ENCODE peak calls at places on chromosomes 16 and 17, in nine cellular contexts. L is astrocyte; I is CD8-positive, alpha-beta T cell; V is suprapubic skin; U is effector memory CD4-positive, alpha-beta T cell; T is fibroblast of mammary gland; Z is dorsolateral prefrontal cortex; P is HAP-1; D is hepatocyte. G is an unnamed sample.

GRCh38 chr17:42520540-42520951 is 15.5 kb upstream of the NAGLU start:
- DNase-seq in L (no peak), I (no peak), V (no peak), U (no peak), T (no peak), Z (no peak), P (peak; percentile 54), D (no peak), G (no peak)

GRCh38 chr16:50697881-50698767 is 4.7 kb downstream of the NOD2 start:
- DNase-seq in L (peak; percentile 34), I (no peak), V (peak; percentile 59), U (peak; percentile 25), T (peak; percentile 38), Z (no peak), P (no peak), D (no peak), G (peak; percentile 66)

GRCh38 chr16:89661215-89661614 is 3.6 kb downstream of the SPATA33 start:
- DNase-seq in L (no peak), I (no peak), V (no peak), U (no peak), T (no peak), Z (no peak), P (no peak), D (no peak), G (no peak)

GRCh38 chr16:86283944-86284343 is 226.4 kb upstream of the FOXF1 start:
- DNase-seq in L (no peak), I (no peak), V (no peak), U (no peak), T (no peak), Z (no peak), P (no peak), D (no peak), G (no peak)

GRCh38 chr16:57651344-57652333 is 16.5 kb upstream of the ADGRG3 start:
- DNase-seq in L (no peak), I (no peak), V (no peak), U (no peak), T (no peak), Z (no peak), P (no peak), D (no peak), G (no peak)

GRCh38 chr17:58587713-58588117 is 73.3 kb upstream of the MTMR4 start:
- DNase-seq in L (no peak), I (peak; percentile 49), V (peak; percentile 60), U (peak; percentile 36), T (peak; percentile 28), Z (peak; percentile 31), P (peak; percentile 77), D (peak; percentile 70), G (peak; percentile 60)

GRCh38 chr16:68645494-68646388 is 631 bp downstream of the CDH3 start:
- DNase-seq in L (no peak), I (no peak), V (no peak), U (no peak), T (no peak), Z (no peak), P (peak; percentile 52), D (peak; percentile 70), G (no peak)

GRCh38 chr16:75222271-75222783 is 3.5 kb downstream of the CTRB1 start:
- DNase-seq in L (no peak), I (no peak), V (no peak), U (no peak), T (no peak), Z (no peak), P (no peak), D (no peak), G (no peak)

GRCh38 chr17:41324180-41325075 is 8.9 kb upstream of the KRTAP17-1 start:
- DNase-seq in L (no peak), I (no peak), V (no peak), U (no peak), T (peak; percentile 8), Z (no peak), P (peak; percentile 25), D (peak; percentile 76), G (peak; percentile 37)

DNA sequence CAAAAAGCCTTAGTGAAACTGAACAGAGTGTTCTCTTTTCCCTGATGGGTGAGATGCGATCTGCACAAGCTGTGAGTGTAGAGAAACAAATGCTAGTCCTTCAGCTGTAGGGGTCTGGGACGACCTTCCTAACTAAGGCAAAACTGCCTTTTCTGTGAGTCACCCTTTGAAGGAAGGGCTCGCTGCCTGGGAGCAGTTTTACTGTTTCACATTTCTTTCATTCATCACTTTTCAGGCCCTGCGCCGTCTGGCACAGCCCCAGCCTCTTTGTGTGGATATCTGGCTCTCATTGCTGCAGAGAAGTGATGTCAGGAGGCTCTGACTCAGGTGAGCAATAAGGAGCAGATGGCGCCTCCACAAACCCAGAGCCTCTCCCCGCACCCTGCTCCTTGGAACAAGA is 57.4 kb downstream of the HS3ST3A1 start:
- DNase-seq in L (peak; percentile 99), I (no peak), V (peak; percentile 70), U (no peak), T (peak; percentile 99), Z (peak; percentile 58), P (no peak), D (peak; percentile 69), G (peak; percentile 99)
- H3K4me3 ChIP-seq in L (no peak overlapping the region), I (no peak overlapping the region), V (no peak overlapping the region), U (no peak overlapping the region), T (no peak overlapping the region), Z (no peak overlapping the region), P (no peak overlapping the region), D (no peak overlapping the region), G (no peak overlapping the region)

DNA sequence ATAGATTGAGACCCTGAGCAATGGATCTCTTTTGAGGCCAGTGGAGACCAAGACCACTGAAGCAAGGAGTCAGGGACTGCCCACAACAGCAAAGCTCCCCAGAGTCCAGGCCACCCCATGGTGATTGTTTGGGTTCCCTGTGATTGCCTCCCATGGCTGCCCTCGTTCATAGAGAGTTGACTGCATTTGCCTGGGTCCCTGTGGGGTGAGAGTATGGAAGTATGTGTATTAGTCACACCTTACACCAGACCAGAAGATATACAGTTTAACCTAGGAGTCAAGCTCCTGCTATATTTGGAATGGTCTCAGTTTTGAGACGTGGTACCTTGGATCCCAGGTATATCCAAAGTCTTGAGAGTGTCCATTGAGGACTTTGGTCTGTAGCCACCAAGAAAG is 20.2 kb downstream of the HLF start:
- DNase-seq in L (no peak), I (no peak), V (no peak), U (no peak), T (no peak), Z (no peak), P (no peak), D (no peak), G (peak; percentile 26)
- H3K4me3 ChIP-seq in L (no peak overlapping the region), I (no peak overlapping the region), V (no peak overlapping the region), U (no peak overlapping the region), T (no peak overlapping the region), Z (no peak overlapping the region), P (no peak overlapping the region), D (no peak overlapping the region), G (no peak overlapping the region)

GRCh38 chr17:80264793-80265075 is 4.1 kb downstream of the RNF213 start:
- DNase-seq in L (no peak), I (no peak), V (no peak), U (no peak), T (no peak), Z (no peak), P (no peak), D (no peak), G (no peak)
- H3K4me3 ChIP-seq in L (no peak overlapping the region), I (peak overlapping the region; percentile 88), V (peak overlapping the region; percentile 40), U (peak overlapping the region; percentile 77), T (no peak overlapping the region), Z (no peak overlapping the region), P (no peak overlapping the region), D (no peak overlapping the region), G (peak overlapping the region; percentile 13)

GRCh38 chr16:64317601-64318000 is 804.3 kb downstream of the CDH11 start:
- DNase-seq in L (no peak), I (no peak), V (no peak), U (no peak), T (no peak), Z (no peak), P (no peak), D (no peak), G (no peak)

GRCh38 chr16:64321066-64321465 is 800.8 kb downstream of the CDH11 start:
- DNase-seq in L (no peak), I (no peak), V (no peak), U (no peak), T (no peak), Z (no peak), P (no peak), D (no peak), G (no peak)

DNA sequence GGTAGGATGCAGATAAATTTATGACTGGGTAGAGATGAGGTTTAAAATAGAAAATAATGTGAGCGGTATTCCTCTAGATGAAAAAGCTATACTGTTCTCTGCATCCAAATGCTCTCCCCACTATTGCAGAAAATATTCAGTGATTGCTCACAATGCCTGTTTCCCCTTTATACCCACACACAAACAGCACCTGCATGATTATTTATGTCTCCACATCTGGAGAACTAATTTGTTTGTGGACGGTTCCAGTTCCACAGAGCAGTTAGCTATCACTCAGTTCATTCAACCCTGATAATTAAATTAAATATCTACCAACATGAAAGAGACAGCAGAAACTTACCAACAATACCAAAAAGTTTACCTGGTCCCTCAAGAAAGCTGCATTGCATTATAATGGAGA is 800.0 kb downstream of the CDH11 start:
- DNase-seq in L (no peak), I (no peak), V (no peak), U (no peak), T (no peak), Z (no peak), P (no peak), D (no peak), G (no peak)
- H3K4me3 ChIP-seq in L (no peak overlapping the region), I (no peak overlapping the region), V (no peak overlapping the region), U (no peak overlapping the region), T (no peak overlapping the region), Z (no peak overlapping the region), P (no peak overlapping the region), D (no peak overlapping the region), G (no peak overlapping the region)

GRCh38 chr17:33750943-33751701 is 458.0 kb upstream of the ASIC2 start:
- DNase-seq in L (peak; percentile 25), I (peak; percentile 40), V (no peak), U (peak; percentile 12), T (peak; percentile 55), Z (peak; percentile 72), P (peak; percentile 81), D (peak; percentile 80), G (peak; percentile 73)
- H3K4me3 ChIP-seq in L (peak overlapping the region; percentile 9), I (no peak overlapping the region), V (no peak overlapping the region), U (no peak overlapping the region), T (no peak overlapping the region), Z (peak overlapping the region; percentile 41), P (no peak overlapping the region), D (no peak overlapping the region), G (no peak overlapping the region)

DNA sequence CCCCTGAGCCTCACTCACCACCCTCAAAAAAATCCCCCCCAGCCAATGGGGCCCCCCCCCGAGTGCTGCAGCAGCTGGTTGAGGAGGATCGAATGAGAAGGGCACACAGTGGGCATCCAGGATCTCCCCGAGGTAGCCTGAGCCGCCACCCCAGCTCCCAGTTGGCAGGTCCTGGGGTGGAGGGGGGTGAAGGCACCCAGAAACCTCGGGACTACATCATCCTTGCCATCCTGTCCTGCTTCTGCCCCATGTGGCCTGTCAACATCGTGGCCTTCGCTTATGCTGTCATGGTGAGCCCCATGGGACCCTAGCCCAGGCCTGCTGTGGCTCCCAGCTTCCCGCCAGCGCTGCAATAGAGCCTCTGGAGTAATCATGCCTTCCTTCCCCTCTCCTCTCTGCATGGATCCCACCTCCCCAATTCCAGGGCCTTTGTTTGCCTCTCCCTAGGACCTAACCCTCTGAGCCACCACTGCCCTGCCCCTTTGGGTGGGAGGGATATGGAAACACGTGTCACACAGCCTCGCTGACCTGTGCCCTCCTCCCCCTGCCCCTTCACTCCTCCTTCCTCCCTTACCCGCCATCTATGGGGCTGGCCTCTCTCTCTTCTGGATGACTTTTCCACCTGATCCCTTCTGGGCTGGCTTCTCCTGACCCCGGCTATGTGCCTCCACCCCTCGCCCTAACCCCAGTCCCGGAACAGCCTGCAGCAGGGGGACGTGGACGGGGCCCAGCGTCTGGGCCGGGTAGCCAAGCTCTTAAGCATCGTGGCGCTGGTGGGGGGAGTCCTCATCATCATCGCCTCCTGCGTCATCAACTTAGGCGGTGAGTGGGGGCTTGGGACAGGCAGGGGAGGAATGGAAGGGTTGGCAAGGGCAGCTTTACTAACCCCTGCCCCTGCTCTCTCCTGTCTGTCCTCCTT is 1.9 kb downstream of the PRRT2 start:
- DNase-seq in L (no peak), I (no peak), V (no peak), U (no peak), T (no peak), Z (no peak), P (no peak), D (no peak), G (no peak)
- H3K4me3 ChIP-seq in L (no peak overlapping the region), I (no peak overlapping the region), V (no peak overlapping the region), U (no peak overlapping the region), T (no peak overlapping the region), Z (peak overlapping the region; percentile 86), P (no peak overlapping the region), D (no peak overlapping the region), G (no peak overlapping the region)